ENCODE peak calls at places on chromosomes 13 and 19, in four cellular contexts. One of them, this sample, is unnamed.

GRCh38 chr19:8445488-8446001 is 770 bp downstream of the HNRNPM start:
- DNase-seq in WTC11: peak; percentile 50
- DNase-seq in hepatocyte: peak; percentile 70
- DNase-seq in GM23338: peak; percentile 44
- DNase-seq in this sample: peak; percentile 47

GRCh38 chr13:79913141-79913827 is 427.6 kb downstream of the SPRY2 start:
- DNase-seq in WTC11: no peak
- DNase-seq in GM23338: no peak
- DNase-seq in hepatocyte: no peak
- DNase-seq in this sample: no peak

GRCh38 chr19:46073268-46073922 is 32.6 kb upstream of the IGFL4 start:
- DNase-seq in hepatocyte: no peak
- DNase-seq in GM23338: no peak
- DNase-seq in WTC11: no peak
- DNase-seq in this sample: no peak

GRCh38 chr19:13794388-13794751 is 873 bp upstream of the ZSWIM4 start:
- DNase-seq in WTC11: no peak
- DNase-seq in hepatocyte: no peak
- DNase-seq in GM23338: peak; percentile 39
- DNase-seq in this sample: no peak

GRCh38 chr19:16070366-16070990 is 5.8 kb upstream of the TPM4 start:
- DNase-seq in WTC11: no peak
- DNase-seq in hepatocyte: no peak
- DNase-seq in GM23338: no peak
- DNase-seq in this sample: peak; percentile 82

GRCh38 chr13:76019421-76020044 is 383.4 kb downstream of the LMO7 start:
- DNase-seq in GM23338: peak; percentile 88
- DNase-seq in hepatocyte: peak; percentile 44
- DNase-seq in WTC11: peak; percentile 74
- DNase-seq in this sample: peak; percentile 4

GRCh38 chr19:15170345-15170744 is 30.4 kb downstream of the NOTCH3 start:
- DNase-seq in hepatocyte: no peak
- DNase-seq in WTC11: peak; percentile 82
- DNase-seq in GM23338: peak; percentile 81
- DNase-seq in this sample: no peak

GRCh38 chr19:13861714-13862531 is 15.0 kb upstream of the NANOS3 start:
- DNase-seq in GM23338: peak; percentile 87
- DNase-seq in WTC11: peak; percentile 95
- DNase-seq in hepatocyte: peak; percentile 94
- DNase-seq in this sample: peak; percentile 93

GRCh38 chr13:66657165-66657895 is 572.8 kb downstream of the PCDH9 start:
- DNase-seq in hepatocyte: peak; percentile 50
- DNase-seq in GM23338: peak; percentile 8
- DNase-seq in WTC11: no peak
- DNase-seq in this sample: no peak

GRCh38 chr13:46648166-46648607 is 95.2 kb downstream of the LRCH1 start:
- DNase-seq in GM23338: peak; percentile 65
- DNase-seq in WTC11: peak; percentile 73
- DNase-seq in hepatocyte: peak; percentile 26
- DNase-seq in this sample: no peak

GRCh38 chr13:99390601-99391000 is 83.4 kb upstream of the GPR183 start:
- DNase-seq in GM23338: no peak
- DNase-seq in WTC11: no peak
- DNase-seq in hepatocyte: no peak
- DNase-seq in this sample: no peak

GRCh38 chr13:23488442-23488841 is 54.9 kb upstream of the SACS start:
- DNase-seq in GM23338: no peak
- DNase-seq in hepatocyte: no peak
- DNase-seq in WTC11: no peak
- DNase-seq in this sample: no peak

GRCh38 chr13:45257638-45258338 is 56.9 kb upstream of the KCTD4 start:
- DNase-seq in WTC11: no peak
- DNase-seq in hepatocyte: no peak
- DNase-seq in GM23338: no peak
- DNase-seq in this sample: peak; percentile 45

GRCh38 chr19:17579523-17580244 is 24.2 kb downstream of the COLGALT1 start:
- DNase-seq in hepatocyte: peak; percentile 46
- DNase-seq in WTC11: peak; percentile 93
- DNase-seq in GM23338: peak; percentile 97
- DNase-seq in this sample: peak; percentile 83

GRCh38 chr19:17581211-17581874 is 25.9 kb downstream of the COLGALT1 start:
- DNase-seq in hepatocyte: no peak
- DNase-seq in WTC11: no peak
- DNase-seq in GM23338: no peak
- DNase-seq in this sample: no peak

GRCh38 chr19:17582613-17583012 is 27.2 kb downstream of the COLGALT1 start:
- DNase-seq in WTC11: no peak
- DNase-seq in hepatocyte: no peak
- DNase-seq in GM23338: peak; percentile 35
- DNase-seq in this sample: no peak

GRCh38 chr19:17577698-17578097 is 22.2 kb downstream of the COLGALT1 start:
- DNase-seq in WTC11: peak; percentile 38
- DNase-seq in GM23338: peak; percentile 59
- DNase-seq in hepatocyte: no peak
- DNase-seq in this sample: peak; percentile 10

GRCh38 chr19:17580470-17581000 is 25.1 kb downstream of the COLGALT1 start:
- DNase-seq in GM23338: peak; percentile 67
- DNase-seq in hepatocyte: no peak
- DNase-seq in WTC11: peak; percentile 46
- DNase-seq in this sample: no peak
- TF ChIP-seq CTCF in GM23338: peak; percentile 51
- TF ChIP-seq CTCF in hepatocyte: no peak
- TF ChIP-seq CTCF in WTC11: no peak
- TF ChIP-seq CTCF in this sample: no peak

GRCh38 chr19:53808710-53809125 is 15.4 kb downstream of the NLRP12 start:
- DNase-seq in hepatocyte: peak; percentile 45
- DNase-seq in WTC11: peak; percentile 40
- DNase-seq in GM23338: peak; percentile 87
- DNase-seq in this sample: no peak
- TF ChIP-seq CTCF in hepatocyte: peak; percentile 62
- TF ChIP-seq CTCF in WTC11: no peak
- TF ChIP-seq CTCF in GM23338: peak; percentile 90
- TF ChIP-seq CTCF in this sample: no peak

DNA sequence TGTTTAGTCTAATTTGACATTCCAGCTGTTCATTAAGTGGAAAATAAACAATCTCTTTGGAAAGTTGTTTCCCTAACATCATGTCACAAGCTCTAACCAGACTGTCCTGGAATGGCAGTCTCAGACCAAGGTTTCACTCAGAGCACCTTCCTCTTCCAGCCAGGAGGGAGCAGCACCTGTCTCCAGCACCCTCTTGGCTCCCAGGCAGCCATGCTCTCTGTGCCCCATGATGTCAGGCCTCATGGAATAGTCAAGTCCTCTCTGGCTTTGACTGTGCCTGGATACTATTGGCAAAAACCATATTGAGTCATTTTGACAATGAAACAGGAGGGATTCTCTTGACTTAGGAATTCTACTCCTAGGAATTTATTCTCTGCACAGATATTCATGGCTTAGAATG is 171.4 kb downstream of the OXGR1 start:
- DNase-seq in GM23338: peak; percentile 70
- DNase-seq in hepatocyte: peak; percentile 60
- DNase-seq in WTC11: peak; percentile 55
- DNase-seq in this sample: peak; percentile 13
- TF ChIP-seq CTCF in GM23338: peak; percentile 83
- TF ChIP-seq CTCF in hepatocyte: peak; percentile 47
- TF ChIP-seq CTCF in WTC11: peak; percentile 25
- TF ChIP-seq CTCF in this sample: peak; percentile 24

GRCh38 chr19:11237321-11237720 is 2.1 kb upstream of the ANGPTL8 start:
- DNase-seq in GM23338: no peak
- DNase-seq in WTC11: no peak
- DNase-seq in hepatocyte: no peak
- DNase-seq in this sample: no peak

GRCh38 chr19:11236324-11237301 is 2.8 kb upstream of the ANGPTL8 start:
- DNase-seq in WTC11: no peak
- DNase-seq in GM23338: no peak
- DNase-seq in hepatocyte: no peak
- DNase-seq in this sample: no peak

GRCh38 chr19:11233073-11233472 is 6.3 kb upstream of the ANGPTL8 start:
- DNase-seq in GM23338: no peak
- DNase-seq in hepatocyte: no peak
- DNase-seq in WTC11: no peak
- DNase-seq in this sample: no peak

GRCh38 chr19:11232555-11232954 is 6.9 kb upstream of the ANGPTL8 start:
- DNase-seq in hepatocyte: no peak
- DNase-seq in GM23338: no peak
- DNase-seq in WTC11: no peak
- DNase-seq in this sample: no peak

GRCh38 chr19:11234486-11235075 is 4.8 kb upstream of the ANGPTL8 start:
- DNase-seq in hepatocyte: no peak
- DNase-seq in WTC11: no peak
- DNase-seq in GM23338: no peak
- DNase-seq in this sample: no peak
- TF ChIP-seq CTCF in hepatocyte: no peak
- TF ChIP-seq CTCF in WTC11: no peak
- TF ChIP-seq CTCF in GM23338: no peak
- TF ChIP-seq CTCF in this sample: no peak

GRCh38 chr19:10568444-10568825 is 344 bp downstream of the CDKN2D start:
- DNase-seq in GM23338: peak; percentile 75
- DNase-seq in hepatocyte: peak; percentile 82
- DNase-seq in WTC11: peak; percentile 74
- DNase-seq in this sample: no peak

GRCh38 chr19:10566408-10566657 is 523 bp upstream of the KRI1 start:
- DNase-seq in WTC11: no peak
- DNase-seq in hepatocyte: no peak
- DNase-seq in GM23338: no peak
- DNase-seq in this sample: no peak

GRCh38 chr19:10567696-10568443 is 909 bp downstream of the CDKN2D start:
- DNase-seq in GM23338: no peak
- DNase-seq in hepatocyte: no peak
- DNase-seq in WTC11: no peak
- DNase-seq in this sample: no peak

GRCh38 chr19:10566658-10567410 is 1.0 kb upstream of the KRI1 start:
- DNase-seq in GM23338: no peak
- DNase-seq in hepatocyte: no peak
- DNase-seq in WTC11: no peak
- DNase-seq in this sample: peak; percentile 77

GRCh38 chr19:10568826-10569651 is at the start of gene CDKN2D:
- DNase-seq in WTC11: peak; percentile 100
- DNase-seq in GM23338: peak; percentile 100
- DNase-seq in hepatocyte: peak; percentile 100
- DNase-seq in this sample: peak; percentile 94
- TF ChIP-seq CTCF in WTC11: no peak
- TF ChIP-seq CTCF in GM23338: peak; percentile 7
- TF ChIP-seq CTCF in hepatocyte: no peak
- TF ChIP-seq CTCF in this sample: no peak

GRCh38 chr19:12767666-12768065 is 7.7 kb downstream of the HOOK2 start:
- DNase-seq in GM23338: no peak
- DNase-seq in WTC11: no peak
- DNase-seq in hepatocyte: no peak
- DNase-seq in this sample: no peak

GRCh38 chr19:12766051-12766521 is 9.3 kb downstream of the HOOK2 start:
- DNase-seq in hepatocyte: peak; percentile 85
- DNase-seq in GM23338: peak; percentile 88
- DNase-seq in WTC11: peak; percentile 89
- DNase-seq in this sample: peak; percentile 83

GRCh38 chr19:12763100-12763499 is 11.5 kb downstream of the BEST2 start:
- DNase-seq in WTC11: no peak
- DNase-seq in hepatocyte: no peak
- DNase-seq in GM23338: no peak
- DNase-seq in this sample: no peak

GRCh38 chr19:12767150-12767549 is 8.2 kb downstream of the HOOK2 start:
- DNase-seq in hepatocyte: no peak
- DNase-seq in WTC11: no peak
- DNase-seq in GM23338: peak; percentile 44
- DNase-seq in this sample: no peak

GRCh38 chr19:12764698-12765097 is 10.7 kb downstream of the HOOK2 start:
- DNase-seq in hepatocyte: no peak
- DNase-seq in GM23338: no peak
- DNase-seq in WTC11: no peak
- DNase-seq in this sample: no peak
- TF ChIP-seq CTCF in hepatocyte: no peak
- TF ChIP-seq CTCF in GM23338: no peak
- TF ChIP-seq CTCF in WTC11: no peak
- TF ChIP-seq CTCF in this sample: no peak